ENCODE peak calls at places on chromosomes 11 and 22, in four cellular contexts. J is right atrium auricular region, C is head of caudate nucleus, G is cardiac fibroblast. B is an unnamed sample.

GRCh38 chr11:89487016-89487415 is 4.2 kb downstream of the NOX4 start:
- DNase-seq in J (no peak), C (no peak), G (no peak), B (peak)

GRCh38 chr11:22566293-22566692 is 59.3 kb downstream of the FANCF start:
- DNase-seq in J (no peak), C (no peak), G (no peak), B (no peak)

GRCh38 chr11:14022251-14022650 is 59.7 kb downstream of the SPON1 start:
- DNase-seq in J (no peak), C (no peak), G (no peak), B (peak)

GRCh38 chr11:131579932-131580387 is 209.5 kb downstream of the NTM start:
- DNase-seq in J (no peak), C (peak), G (peak), B (peak)

GRCh38 chr11:126115820-126116319 is 53.2 kb upstream of the CDON start:
- DNase-seq in J (peak), C (peak), G (peak), B (peak)

GRCh38 chr11:86179646-86180064 is 64.9 kb upstream of the EED start:
- DNase-seq in J (no peak), C (no peak), G (no peak), B (no peak)

GRCh38 chr11:133968300-133968699 is 11.5 kb upstream of the IGSF9B start:
- DNase-seq in J (no peak), C (no peak), G (no peak), B (no peak)

GRCh38 chr11:132674161-132674560 is 858.1 kb downstream of the OPCML start:
- DNase-seq in J (no peak), C (no peak), G (no peak), B (no peak)

GRCh38 chr11:61647529-61647928 is 32.7 kb upstream of the DAGLA start:
- DNase-seq in J (no peak), C (no peak), G (no peak), B (no peak)

GRCh38 chr22:25223269-25223850 is 3.9 kb downstream of the CRYBB2 start:
- DNase-seq in J (no peak), C (no peak), G (no peak), B (no peak)